ENCODE peak calls at places on chromosomes 11 and 22, in four cellular contexts. One of them, this sample, is unnamed.

GRCh38 chr11:79244175-79244804 is 196.5 kb downstream of the TENM4 start:
- DNase-seq in left colon: no peak
- DNase-seq in AG09309: peak
- DNase-seq in fibroblast of lung: peak
- DNase-seq in this sample: no peak

GRCh38 chr11:95469268-95469667 is 238.3 kb upstream of the SESN3 start:
- DNase-seq in AG09309: no peak
- DNase-seq in left colon: no peak
- DNase-seq in fibroblast of lung: no peak
- DNase-seq in this sample: no peak

GRCh38 chr22:30325065-30325720 is 1.5 kb downstream of the TBC1D10A start:
- DNase-seq in AG09309: peak
- DNase-seq in fibroblast of lung: peak
- DNase-seq in left colon: peak
- DNase-seq in this sample: peak

GRCh38 chr22:21026783-21027692 is 5.3 kb downstream of the SLC7A4 start:
- DNase-seq in fibroblast of lung: peak
- DNase-seq in left colon: no peak
- DNase-seq in AG09309: no peak
- DNase-seq in this sample: no peak

GRCh38 chr11:67289651-67290479 is 762 bp downstream of the ANKRD13D start:
- DNase-seq in left colon: no peak
- DNase-seq in AG09309: no peak
- DNase-seq in fibroblast of lung: no peak
- DNase-seq in this sample: no peak

GRCh38 chr11:8693010-8693551 is 10.5 kb downstream of the RPL27A start:
- DNase-seq in AG09309: no peak
- DNase-seq in fibroblast of lung: no peak
- DNase-seq in left colon: no peak
- DNase-seq in this sample: no peak

GRCh38 chr11:33920838-33921613 is 29.1 kb upstream of the LMO2 start:
- DNase-seq in AG09309: no peak
- DNase-seq in fibroblast of lung: peak
- DNase-seq in left colon: no peak
- DNase-seq in this sample: no peak

GRCh38 chr22:48696371-48696770 is 1131.3 kb downstream of the BRD1 start:
- DNase-seq in left colon: no peak
- DNase-seq in fibroblast of lung: no peak
- DNase-seq in AG09309: no peak
- DNase-seq in this sample: no peak

GRCh38 chr22:47162865-47163264 is 400.4 kb downstream of the TBC1D22A start:
- DNase-seq in AG09309: no peak
- DNase-seq in fibroblast of lung: no peak
- DNase-seq in left colon: peak
- DNase-seq in this sample: no peak

GRCh38 chr11:131841028-131841427 is 470.6 kb downstream of the NTM start:
- DNase-seq in AG09309: no peak
- DNase-seq in fibroblast of lung: no peak
- DNase-seq in left colon: no peak
- DNase-seq in this sample: no peak

GRCh38 chr11:2089536-2090165 is 49.5 kb downstream of the IGF2 start:
- DNase-seq in AG09309: no peak
- DNase-seq in fibroblast of lung: peak
- DNase-seq in left colon: peak
- DNase-seq in this sample: no peak

GRCh38 chr11:110712643-110713468 is 619 bp upstream of the ARHGAP20 start:
- DNase-seq in AG09309: no peak
- DNase-seq in left colon: peak
- DNase-seq in fibroblast of lung: peak
- DNase-seq in this sample: peak

GRCh38 chr11:132742929-132743328 is 789.4 kb downstream of the OPCML start:
- DNase-seq in left colon: no peak
- DNase-seq in fibroblast of lung: no peak
- DNase-seq in AG09309: no peak
- DNase-seq in this sample: no peak

GRCh38 chr11:94457118-94458029 is 36.3 kb downstream of the MRE11 start:
- DNase-seq in fibroblast of lung: peak
- DNase-seq in AG09309: no peak
- DNase-seq in left colon: no peak
- DNase-seq in this sample: no peak

GRCh38 chr22:32847067-32847491 is 45.6 kb downstream of the TIMP3 start:
- DNase-seq in left colon: no peak
- DNase-seq in AG09309: no peak
- DNase-seq in fibroblast of lung: peak
- DNase-seq in this sample: no peak

GRCh38 chr22:49533886-49534285 is 293.8 kb downstream of the BRD1 start:
- DNase-seq in fibroblast of lung: no peak
- DNase-seq in left colon: peak
- DNase-seq in AG09309: no peak
- DNase-seq in this sample: no peak

GRCh38 chr11:115676768-115677167 is 172.6 kb upstream of the CADM1 start:
- DNase-seq in AG09309: peak
- DNase-seq in fibroblast of lung: peak
- DNase-seq in left colon: no peak
- DNase-seq in this sample: no peak

GRCh38 chr11:12060385-12060980 is 49.9 kb upstream of the MICAL2 start:
- DNase-seq in AG09309: no peak
- DNase-seq in fibroblast of lung: no peak
- DNase-seq in left colon: no peak
- DNase-seq in this sample: no peak

GRCh38 chr22:40215266-40215665 is 37.5 kb downstream of the TNRC6B start:
- DNase-seq in fibroblast of lung: no peak
- DNase-seq in left colon: no peak
- DNase-seq in AG09309: no peak
- DNase-seq in this sample: no peak

GRCh38 chr11:69337211-69337721 is 43.3 kb downstream of the MYEOV start:
- DNase-seq in left colon: peak
- DNase-seq in fibroblast of lung: peak
- DNase-seq in AG09309: no peak
- DNase-seq in this sample: peak

GRCh38 chr11:134045799-134046635 is 22.9 kb upstream of the JAM3 start:
- DNase-seq in fibroblast of lung: peak
- DNase-seq in AG09309: no peak
- DNase-seq in left colon: peak
- DNase-seq in this sample: no peak

GRCh38 chr11:92897487-92897886 is 72.0 kb upstream of the MTNR1B start:
- DNase-seq in fibroblast of lung: no peak
- DNase-seq in AG09309: no peak
- DNase-seq in left colon: no peak
- DNase-seq in this sample: no peak

GRCh38 chr11:116122697-116123472 is 618.7 kb upstream of the CADM1 start:
- DNase-seq in fibroblast of lung: no peak
- DNase-seq in AG09309: no peak
- DNase-seq in left colon: no peak
- DNase-seq in this sample: no peak

GRCh38 chr11:110093407-110094297 is 460 bp downstream of the ZC3H12C start:
- DNase-seq in left colon: peak
- DNase-seq in AG09309: no peak
- DNase-seq in fibroblast of lung: peak
- DNase-seq in this sample: peak

This sample was measured in mucosa of gallbladder.